ENCODE peak calls at places on chromosomes 12 and 14, in six cellular contexts. One of them, this sample, is unnamed.

GRCh38 chr14:69449216-69449615 is 35.3 kb upstream of the PLEKHD1 start:
- DNase-seq in epithelial cell of esophagus: no peak
- DNase-seq in psoas muscle: no peak
- DNase-seq in uterus: no peak
- DNase-seq in fibroblast of mammary gland: peak
- DNase-seq in pancreas: no peak
- DNase-seq in this sample: no peak

GRCh38 chr14:74502236-74503019 is 8.9 kb downstream of the ISCA2 start:
- DNase-seq in epithelial cell of esophagus: peak
- DNase-seq in psoas muscle: no peak
- DNase-seq in uterus: peak
- DNase-seq in fibroblast of mammary gland: peak
- DNase-seq in pancreas: no peak
- DNase-seq in this sample: peak

GRCh38 chr12:81143057-81143456 is 65.2 kb downstream of the ACSS3 start:
- DNase-seq in epithelial cell of esophagus: no peak
- DNase-seq in psoas muscle: no peak
- DNase-seq in uterus: no peak
- DNase-seq in fibroblast of mammary gland: no peak
- DNase-seq in pancreas: peak
- DNase-seq in this sample: no peak

GRCh38 chr12:81726634-81727033 is 32.5 kb downstream of the PPFIA2 start:
- DNase-seq in epithelial cell of esophagus: no peak
- DNase-seq in psoas muscle: no peak
- DNase-seq in uterus: no peak
- DNase-seq in fibroblast of mammary gland: no peak
- DNase-seq in pancreas: no peak
- DNase-seq in this sample: no peak

GRCh38 chr14:70254476-70254961 is 65.8 kb upstream of the SLC8A3 start:
- DNase-seq in epithelial cell of esophagus: peak
- DNase-seq in psoas muscle: peak
- DNase-seq in uterus: no peak
- DNase-seq in fibroblast of mammary gland: peak
- DNase-seq in pancreas: peak
- DNase-seq in this sample: peak

GRCh38 chr14:92785601-92786426 is 8.3 kb upstream of the GOLGA5 start:
- DNase-seq in epithelial cell of esophagus: peak
- DNase-seq in psoas muscle: no peak
- DNase-seq in uterus: peak
- DNase-seq in fibroblast of mammary gland: peak
- DNase-seq in pancreas: peak
- DNase-seq in this sample: peak

GRCh38 chr12:20963762-20964161 is 153.3 kb downstream of the SLCO1B3 start:
- DNase-seq in epithelial cell of esophagus: no peak
- DNase-seq in psoas muscle: no peak
- DNase-seq in uterus: no peak
- DNase-seq in fibroblast of mammary gland: no peak
- DNase-seq in pancreas: no peak
- DNase-seq in this sample: no peak

GRCh38 chr14:104659146-104659545 is 30.3 kb upstream of the INF2 start:
- DNase-seq in epithelial cell of esophagus: no peak
- DNase-seq in psoas muscle: no peak
- DNase-seq in uterus: no peak
- DNase-seq in fibroblast of mammary gland: no peak
- DNase-seq in pancreas: no peak
- DNase-seq in this sample: no peak

GRCh38 chr12:6963016-6963731 is 7.3 kb downstream of the PHB2 start:
- DNase-seq in epithelial cell of esophagus: peak
- DNase-seq in psoas muscle: peak
- DNase-seq in uterus: no peak
- DNase-seq in fibroblast of mammary gland: no peak
- DNase-seq in pancreas: peak
- DNase-seq in this sample: no peak

GRCh38 chr14:72420749-72421452 is 473.0 kb downstream of the DPF3 start:
- DNase-seq in epithelial cell of esophagus: peak
- DNase-seq in psoas muscle: peak
- DNase-seq in uterus: peak
- DNase-seq in fibroblast of mammary gland: peak
- DNase-seq in pancreas: peak
- DNase-seq in this sample: peak

GRCh38 chr12:58566599-58566998 is 353.7 kb downstream of the LRIG3 start:
- DNase-seq in epithelial cell of esophagus: no peak
- DNase-seq in psoas muscle: no peak
- DNase-seq in uterus: no peak
- DNase-seq in fibroblast of mammary gland: peak
- DNase-seq in pancreas: no peak
- DNase-seq in this sample: no peak

GRCh38 chr12:64680235-64680634 is 69.9 kb downstream of the RASSF3 start:
- DNase-seq in epithelial cell of esophagus: peak
- DNase-seq in psoas muscle: no peak
- DNase-seq in uterus: no peak
- DNase-seq in fibroblast of mammary gland: no peak
- DNase-seq in pancreas: no peak
- DNase-seq in this sample: no peak

GRCh38 chr12:59357811-59358210 is 238.0 kb upstream of the SLC16A7 start:
- DNase-seq in epithelial cell of esophagus: peak
- DNase-seq in psoas muscle: no peak
- DNase-seq in uterus: no peak
- DNase-seq in fibroblast of mammary gland: no peak
- DNase-seq in pancreas: no peak
- DNase-seq in this sample: no peak

GRCh38 chr14:70888681-70889175 is 18.5 kb upstream of the PCNX1 start:
- DNase-seq in epithelial cell of esophagus: peak
- DNase-seq in psoas muscle: no peak
- DNase-seq in uterus: no peak
- DNase-seq in fibroblast of mammary gland: peak
- DNase-seq in pancreas: no peak
- DNase-seq in this sample: peak

GRCh38 chr14:81801921-81802320 is 268.3 kb upstream of the SEL1L start:
- DNase-seq in epithelial cell of esophagus: no peak
- DNase-seq in psoas muscle: no peak
- DNase-seq in uterus: no peak
- DNase-seq in fibroblast of mammary gland: no peak
- DNase-seq in pancreas: no peak
- DNase-seq in this sample: peak

GRCh38 chr14:102785598-102785963 is 8.3 kb downstream of the TRAF3 start:
- DNase-seq in epithelial cell of esophagus: no peak
- DNase-seq in psoas muscle: no peak
- DNase-seq in uterus: no peak
- DNase-seq in fibroblast of mammary gland: no peak
- DNase-seq in pancreas: no peak
- DNase-seq in this sample: no peak
- TF ChIP-seq CTCF in epithelial cell of esophagus: no peak
- TF ChIP-seq CTCF in psoas muscle: no peak
- TF ChIP-seq CTCF in uterus: no peak
- TF ChIP-seq CTCF in fibroblast of mammary gland: no peak
- TF ChIP-seq CTCF in pancreas: no peak
- TF ChIP-seq CTCF in this sample: no peak

GRCh38 chr12:132582058-132582420 is 28.3 kb downstream of the LRCOL1 start:
- DNase-seq in epithelial cell of esophagus: no peak
- DNase-seq in psoas muscle: peak
- DNase-seq in uterus: peak
- DNase-seq in fibroblast of mammary gland: no peak
- DNase-seq in pancreas: no peak
- DNase-seq in this sample: no peak
- H3K4me3 ChIP-seq in epithelial cell of esophagus: no peak
- H3K4me3 ChIP-seq in psoas muscle: no peak
- H3K4me3 ChIP-seq in uterus: peak
- H3K4me3 ChIP-seq in fibroblast of mammary gland: no peak
- H3K4me3 ChIP-seq in pancreas: no peak
- H3K4me3 ChIP-seq in this sample: no peak

GRCh38 chr12:57209916-57210315 is 6.7 kb upstream of the NXPH4 start:
- DNase-seq in epithelial cell of esophagus: no peak
- DNase-seq in psoas muscle: no peak
- DNase-seq in uterus: no peak
- DNase-seq in fibroblast of mammary gland: no peak
- DNase-seq in pancreas: no peak
- DNase-seq in this sample: no peak
- TF ChIP-seq CTCF in epithelial cell of esophagus: no peak
- TF ChIP-seq CTCF in psoas muscle: no peak
- TF ChIP-seq CTCF in uterus: no peak
- TF ChIP-seq CTCF in fibroblast of mammary gland: no peak
- TF ChIP-seq CTCF in pancreas: no peak
- TF ChIP-seq CTCF in this sample: no peak

GRCh38 chr12:66190519-66191406 is 1.7 kb downstream of the IRAK3 start:
- DNase-seq in epithelial cell of esophagus: peak
- DNase-seq in psoas muscle: no peak
- DNase-seq in uterus: no peak
- DNase-seq in fibroblast of mammary gland: peak
- DNase-seq in pancreas: no peak
- DNase-seq in this sample: peak
- H3K4me3 ChIP-seq in epithelial cell of esophagus: no peak
- H3K4me3 ChIP-seq in psoas muscle: peak
- H3K4me3 ChIP-seq in uterus: no peak
- H3K4me3 ChIP-seq in fibroblast of mammary gland: peak
- H3K4me3 ChIP-seq in pancreas: no peak
- H3K4me3 ChIP-seq in this sample: peak

DNA sequence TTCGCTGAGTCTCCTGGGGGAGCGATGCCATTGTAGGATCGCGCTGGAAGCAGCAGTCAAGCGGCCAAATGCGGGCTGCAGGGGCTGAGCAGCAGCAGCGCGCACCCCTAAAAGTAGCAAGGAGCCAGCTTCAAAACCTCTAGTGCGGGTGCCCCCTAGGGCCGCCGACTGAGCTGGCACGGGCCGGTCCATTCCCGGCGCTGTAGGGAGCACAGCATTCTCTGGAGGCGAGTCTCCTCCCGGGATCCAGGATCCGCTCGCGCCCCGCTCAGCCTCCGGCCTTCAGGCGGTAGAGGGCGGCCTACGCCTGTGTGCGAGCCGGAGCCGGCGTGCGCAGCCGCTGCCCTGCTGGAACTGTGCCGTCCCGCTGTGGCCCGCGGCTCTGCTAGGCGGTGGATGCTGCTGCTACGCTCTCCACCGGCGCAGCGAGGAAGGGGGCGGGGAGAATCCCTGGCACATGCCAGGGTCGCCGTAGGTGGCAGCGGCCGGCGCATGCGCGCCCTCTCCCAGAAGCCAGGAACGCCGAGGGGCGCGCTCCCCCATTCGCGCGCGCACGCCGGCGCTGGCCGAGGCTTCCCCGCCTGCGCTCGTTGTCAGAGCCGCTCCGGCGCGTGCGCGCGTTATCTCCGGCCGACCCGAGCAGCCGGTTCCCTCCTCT is at the start of gene FUT8:
- DNase-seq in epithelial cell of esophagus: peak
- DNase-seq in psoas muscle: peak
- DNase-seq in uterus: peak
- DNase-seq in fibroblast of mammary gland: peak
- DNase-seq in pancreas: peak
- DNase-seq in this sample: peak
- TF ChIP-seq CTCF in epithelial cell of esophagus: peak
- TF ChIP-seq CTCF in psoas muscle: peak
- TF ChIP-seq CTCF in uterus: peak
- TF ChIP-seq CTCF in fibroblast of mammary gland: peak
- TF ChIP-seq CTCF in pancreas: no peak
- TF ChIP-seq CTCF in this sample: peak

GRCh38 chr12:124500232-124501079 is 67.0 kb downstream of the NCOR2 start:
- DNase-seq in epithelial cell of esophagus: peak
- DNase-seq in psoas muscle: no peak
- DNase-seq in uterus: no peak
- DNase-seq in fibroblast of mammary gland: no peak
- DNase-seq in pancreas: peak
- DNase-seq in this sample: peak
- H3K4me3 ChIP-seq in epithelial cell of esophagus: no peak
- H3K4me3 ChIP-seq in psoas muscle: no peak
- H3K4me3 ChIP-seq in uterus: no peak
- H3K4me3 ChIP-seq in fibroblast of mammary gland: no peak
- H3K4me3 ChIP-seq in pancreas: no peak
- H3K4me3 ChIP-seq in this sample: no peak

DNA sequence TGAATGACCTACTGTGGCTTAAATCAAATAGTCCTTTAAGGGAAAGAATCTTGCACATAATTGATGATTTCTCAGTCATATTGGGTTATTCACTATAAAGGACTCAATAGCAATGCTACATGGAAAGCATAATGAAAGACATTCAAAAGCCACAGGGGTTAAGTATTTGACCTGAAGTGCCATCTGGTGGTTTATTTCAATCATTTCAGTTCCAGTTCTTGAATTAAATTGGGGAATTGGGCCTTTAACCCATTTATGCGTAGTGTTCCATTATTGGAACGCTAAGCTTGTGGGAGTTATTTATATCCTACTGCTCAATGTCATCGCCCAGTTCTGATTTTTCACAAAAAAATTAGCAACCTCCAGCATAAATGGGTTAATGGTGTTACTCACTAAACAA is 41.3 kb upstream of the C12orf71 start:
- DNase-seq in epithelial cell of esophagus: peak
- DNase-seq in psoas muscle: no peak
- DNase-seq in uterus: no peak
- DNase-seq in fibroblast of mammary gland: peak
- DNase-seq in pancreas: no peak
- DNase-seq in this sample: peak
- TF ChIP-seq CTCF in epithelial cell of esophagus: peak
- TF ChIP-seq CTCF in psoas muscle: peak
- TF ChIP-seq CTCF in uterus: no peak
- TF ChIP-seq CTCF in fibroblast of mammary gland: peak
- TF ChIP-seq CTCF in pancreas: no peak
- TF ChIP-seq CTCF in this sample: peak

GRCh38 chr12:17579148-17580026 is 510.6 kb downstream of the RERGL start:
- DNase-seq in epithelial cell of esophagus: no peak
- DNase-seq in psoas muscle: no peak
- DNase-seq in uterus: no peak
- DNase-seq in fibroblast of mammary gland: no peak
- DNase-seq in pancreas: no peak
- DNase-seq in this sample: no peak
- H3K4me3 ChIP-seq in epithelial cell of esophagus: no peak
- H3K4me3 ChIP-seq in psoas muscle: no peak
- H3K4me3 ChIP-seq in uterus: no peak
- H3K4me3 ChIP-seq in fibroblast of mammary gland: no peak
- H3K4me3 ChIP-seq in pancreas: no peak
- H3K4me3 ChIP-seq in this sample: no peak

This sample was measured in fibroblast of pulmonary artery.